ENCODE peak calls at places on chromosomes 2 and 18, in five cellular contexts. Z, S, Y, M and B are unnamed samples.

GRCh38 chr2:109132626-109133025 is 3.6 kb downstream of the SH3RF3 start:
- DNase-seq in Z (no peak), S (no peak), Y (no peak), M (no peak), B (no peak)

GRCh38 chr2:458431-458827 is 170.5 kb upstream of the ALKAL2 start:
- DNase-seq in Z (no peak), S (no peak), Y (no peak), M (no peak), B (no peak)

GRCh38 chr2:67503066-67503795 is 106.1 kb downstream of the ETAA1 start:
- DNase-seq in Z (no peak), S (no peak), Y (no peak), M (no peak), B (no peak)

GRCh38 chr2:113050921-113051895 is 1.5 kb downstream of the IL36B start:
- DNase-seq in Z (no peak), S (no peak), Y (no peak), M (no peak), B (no peak)

GRCh38 chr2:167862787-167863186 is 384.6 kb downstream of the STK39 start:
- DNase-seq in Z (no peak), S (no peak), Y (no peak), M (no peak), B (no peak)

GRCh38 chr2:178268435-178268834 is 74.1 kb downstream of the OSBPL6 start:
- DNase-seq in Z (no peak), S (no peak), Y (no peak), M (no peak), B (no peak)

GRCh38 chr2:169734172-169734847 is 678 bp downstream of the KLHL23 start:
- DNase-seq in Z (no peak), S (no peak), Y (no peak), M (no peak), B (no peak)

GRCh38 chr2:45329045-45329677 is 281.9 kb downstream of the SRBD1 start:
- DNase-seq in Z (no peak), S (no peak), Y (no peak), M (no peak), B (no peak)

GRCh38 chr2:217086038-217086522 is 226.2 kb upstream of the TNP1 start:
- DNase-seq in Z (no peak), S (no peak), Y (no peak), M (no peak), B (no peak)

GRCh38 chr2:47437287-47437686 is 34.3 kb downstream of the MSH2 start:
- DNase-seq in Z (no peak), S (no peak), Y (peak; percentile 8), M (peak; percentile 10), B (no peak)

GRCh38 chr18:9534844-9535243 is 59.5 kb downstream of the RALBP1 start:
- DNase-seq in Z (no peak), S (no peak), Y (no peak), M (no peak), B (no peak)

GRCh38 chr18:59286341-59286740 is 13.1 kb upstream of the RAX start:
- DNase-seq in Z (no peak), S (no peak), Y (no peak), M (no peak), B (no peak)

GRCh38 chr2:221999702-222000101 is 299.1 kb downstream of the PAX3 start:
- DNase-seq in Z (no peak), S (no peak), Y (no peak), M (no peak), B (no peak)

GRCh38 chr2:234861841-234862735 is 89.7 kb upstream of the SH3BP4 start:
- DNase-seq in Z (no peak), S (no peak), Y (peak; percentile 78), M (no peak), B (no peak)

GRCh38 chr2:61085883-61086282 is 20.2 kb downstream of the SANBR start:
- DNase-seq in Z (no peak), S (no peak), Y (no peak), M (no peak), B (no peak)

GRCh38 chr2:218849721-218850120 is 9.9 kb upstream of the WNT6 start:
- DNase-seq in Z (no peak), S (no peak), Y (no peak), M (no peak), B (no peak)

GRCh38 chr2:205783872-205784510 is 101.7 kb downstream of the NRP2 start:
- DNase-seq in Z (no peak), S (no peak), Y (no peak), M (no peak), B (no peak)

GRCh38 chr2:9752441-9753275 is 90.6 kb upstream of the TAF1B start:
- DNase-seq in Z (no peak), S (no peak), Y (no peak), M (peak; percentile 53), B (peak; percentile 26)

GRCh38 chr2:109020217-109020637 is 31.2 kb upstream of the EDAR start:
- DNase-seq in Z (peak; percentile 39), S (no peak), Y (no peak), M (no peak), B (no peak)

GRCh38 chr2:191012845-191013616 is 940 bp downstream of the STAT1 start:
- DNase-seq in Z (no peak), S (no peak), Y (no peak), M (no peak), B (no peak)

GRCh38 chr2:10065683-10066055 is 14.5 kb downstream of the CYS1 start:
- DNase-seq in Z (no peak), S (no peak), Y (no peak), M (no peak), B (no peak)

GRCh38 chr2:62216616-62217015 is 20.7 kb downstream of the B3GNT2 start:
- DNase-seq in Z (no peak), S (no peak), Y (peak; percentile 48), M (no peak), B (no peak)

GRCh38 chr2:169765523-169765922 is 31.9 kb downstream of the KLHL23 start:
- DNase-seq in Z (no peak), S (no peak), Y (no peak), M (no peak), B (no peak)

GRCh38 chr2:232353096-232353495 is 25.5 kb upstream of the ALPP start:
- DNase-seq in Z (no peak), S (no peak), Y (no peak), M (no peak), B (no peak)

GRCh38 chr2:127479866-127480743 is 46.2 kb downstream of the IWS1 start:
- DNase-seq in Z (no peak), S (no peak), Y (no peak), M (no peak), B (no peak)

GRCh38 chr2:38654495-38655381 is 11.2 kb upstream of the GALM start:
- DNase-seq in Z (no peak), S (no peak), Y (no peak), M (no peak), B (no peak)

GRCh38 chr2:86491088-86491487 is 49.9 kb downstream of the KDM3A start:
- DNase-seq in Z (no peak), S (no peak), Y (no peak), M (no peak), B (no peak)

GRCh38 chr2:158665536-158666302 is 129.4 kb upstream of the DAPL1 start:
- DNase-seq in Z (no peak), S (no peak), Y (no peak), M (no peak), B (no peak)

GRCh38 chr18:68769423-68769822 is 28.5 kb upstream of the CCDC102B start:
- DNase-seq in Z (no peak), S (no peak), Y (no peak), M (no peak), B (no peak)

GRCh38 chr2:20423376-20423775 is 23.5 kb upstream of the RHOB start:
- DNase-seq in Z (no peak), S (no peak), Y (no peak), M (no peak), B (no peak)

GRCh38 chr2:88669371-88670214 is 21.9 kb upstream of the RPIA start:
- DNase-seq in Z (no peak), S (no peak), Y (no peak), M (peak; percentile 25), B (no peak)

GRCh38 chr2:54402350-54402749 is 53.8 kb upstream of the SPTBN1 start:
- DNase-seq in Z (no peak), S (no peak), Y (peak; percentile 76), M (no peak), B (no peak)

GRCh38 chr2:58107803-58108710 is 61.5 kb downstream of the VRK2 start:
- DNase-seq in Z (no peak), S (no peak), Y (no peak), M (no peak), B (no peak)

GRCh38 chr18:48975817-48976649 is 25.3 kb upstream of the SMAD7 start:
- DNase-seq in Z (no peak), S (no peak), Y (peak; percentile 48), M (no peak), B (peak; percentile 15)

GRCh38 chr2:159224061-159224813 is 62.3 kb downstream of the WDSUB1 start:
- DNase-seq in Z (no peak), S (no peak), Y (no peak), M (no peak), B (no peak)

GRCh38 chr2:201947287-201947686 is 86.4 kb upstream of the FZD7 start:
- DNase-seq in Z (no peak), S (no peak), Y (no peak), M (no peak), B (no peak)

GRCh38 chr2:231263118-231263831 is 64.8 kb downstream of the ARMC9 start:
- DNase-seq in Z (no peak), S (no peak), Y (no peak), M (no peak), B (no peak)